ENCODE peak calls at places on chromosomes 7 and 10, in seven cellular contexts. One of them, this sample, is unnamed.

GRCh38 chr10:103932996-103933395 is 15.0 kb upstream of the STN1 start:
- DNase-seq in GM12892: no peak
- DNase-seq in suprapubic skin: no peak
- DNase-seq in HCT116: no peak
- DNase-seq in SK-N-SH: no peak
- DNase-seq in H1: no peak
- DNase-seq in breast epithelium: no peak
- DNase-seq in this sample: no peak

GRCh38 chr7:19851504-19851903 is 78.1 kb upstream of the TMEM196 start:
- DNase-seq in SK-N-SH: no peak
- DNase-seq in HCT116: no peak
- DNase-seq in GM12892: no peak
- DNase-seq in suprapubic skin: no peak
- DNase-seq in H1: no peak
- DNase-seq in breast epithelium: no peak
- DNase-seq in this sample: no peak

GRCh38 chr10:97632949-97633884 is at the start of gene MORN4:
- DNase-seq in suprapubic skin: peak
- DNase-seq in breast epithelium: peak
- DNase-seq in H1: peak
- DNase-seq in SK-N-SH: peak
- DNase-seq in GM12892: peak
- DNase-seq in HCT116: peak
- DNase-seq in this sample: peak

GRCh38 chr7:56079450-56080185 is 13.1 kb downstream of the PHKG1 start:
- DNase-seq in GM12892: no peak
- DNase-seq in SK-N-SH: peak
- DNase-seq in HCT116: no peak
- DNase-seq in suprapubic skin: peak
- DNase-seq in H1: peak
- DNase-seq in breast epithelium: peak
- DNase-seq in this sample: no peak

GRCh38 chr7:150330211-150330885 is 7.0 kb upstream of the ACTR3C start:
- DNase-seq in GM12892: no peak
- DNase-seq in suprapubic skin: no peak
- DNase-seq in breast epithelium: no peak
- DNase-seq in H1: no peak
- DNase-seq in HCT116: no peak
- DNase-seq in SK-N-SH: no peak
- DNase-seq in this sample: peak

GRCh38 chr7:25303380-25304321 is 75.4 kb upstream of the NPVF start:
- DNase-seq in suprapubic skin: no peak
- DNase-seq in SK-N-SH: no peak
- DNase-seq in H1: no peak
- DNase-seq in HCT116: no peak
- DNase-seq in breast epithelium: no peak
- DNase-seq in GM12892: no peak
- DNase-seq in this sample: no peak

GRCh38 chr10:85580585-85580984 is 786.0 kb downstream of the GRID1 start:
- DNase-seq in SK-N-SH: no peak
- DNase-seq in HCT116: no peak
- DNase-seq in H1: no peak
- DNase-seq in breast epithelium: no peak
- DNase-seq in suprapubic skin: no peak
- DNase-seq in GM12892: no peak
- DNase-seq in this sample: no peak

GRCh38 chr7:139734395-139734794 is 43.4 kb downstream of the HIPK2 start:
- DNase-seq in HCT116: no peak
- DNase-seq in breast epithelium: no peak
- DNase-seq in GM12892: no peak
- DNase-seq in H1: no peak
- DNase-seq in suprapubic skin: no peak
- DNase-seq in SK-N-SH: no peak
- DNase-seq in this sample: no peak

GRCh38 chr7:88040694-88041093 is 106.6 kb downstream of the ADAM22 start:
- DNase-seq in HCT116: peak
- DNase-seq in H1: no peak
- DNase-seq in suprapubic skin: no peak
- DNase-seq in SK-N-SH: peak
- DNase-seq in GM12892: no peak
- DNase-seq in breast epithelium: no peak
- DNase-seq in this sample: no peak

DNA sequence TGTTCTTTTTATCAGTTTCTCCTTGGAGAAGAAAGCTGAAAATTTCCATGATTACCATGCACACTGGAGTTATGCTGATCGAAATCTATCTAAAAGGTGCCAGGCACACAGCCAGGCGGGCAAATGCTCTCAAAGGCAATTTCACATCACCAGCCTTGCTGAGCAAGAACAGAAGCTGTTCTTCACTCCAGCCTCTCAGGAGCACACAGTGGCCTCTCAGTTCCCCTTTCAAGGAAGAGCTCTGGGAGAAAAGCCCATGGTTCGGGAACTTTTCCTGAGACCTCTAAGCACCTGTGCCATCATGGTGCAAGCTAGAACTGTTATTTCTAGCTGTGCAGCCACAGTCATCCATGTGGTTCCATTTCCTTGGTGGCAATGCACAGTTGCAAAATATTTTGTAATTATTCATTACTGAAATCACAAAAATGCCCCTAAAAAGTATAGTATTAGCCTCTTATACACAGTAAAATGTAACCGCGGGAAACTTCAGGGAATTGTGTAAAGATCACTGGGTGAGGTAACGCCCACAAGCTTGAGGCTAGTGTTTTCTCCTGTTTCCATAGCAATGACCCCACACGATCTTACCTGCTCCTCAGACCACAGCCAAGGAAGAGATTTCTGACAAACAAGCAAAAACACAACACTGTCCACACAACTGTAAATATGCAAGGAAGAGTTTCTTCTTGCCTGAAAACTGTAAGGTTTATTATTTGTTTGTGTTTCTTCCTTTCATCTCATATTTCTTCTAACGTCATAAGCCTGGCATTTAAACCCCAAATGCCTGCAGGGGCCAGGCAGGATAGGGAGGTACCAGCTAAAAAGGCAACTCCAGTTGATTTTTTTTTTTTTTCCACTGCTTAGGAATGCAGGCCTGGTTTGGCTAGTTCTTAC is 121.2 kb downstream of the FAM107B start:
- DNase-seq in suprapubic skin: no peak
- DNase-seq in breast epithelium: peak
- DNase-seq in SK-N-SH: peak
- DNase-seq in GM12892: no peak
- DNase-seq in HCT116: no peak
- DNase-seq in H1: no peak
- DNase-seq in this sample: no peak
- TF ChIP-seq POLR2AphosphoS5 in suprapubic skin: no peak
- TF ChIP-seq POLR2AphosphoS5 in breast epithelium: peak
- TF ChIP-seq POLR2AphosphoS5 in SK-N-SH: no peak
- TF ChIP-seq POLR2AphosphoS5 in GM12892: no peak
- TF ChIP-seq POLR2AphosphoS5 in HCT116: no peak
- TF ChIP-seq POLR2AphosphoS5 in H1: no peak
- TF ChIP-seq POLR2AphosphoS5 in this sample: no peak

GRCh38 chr10:69087600-69088470 is at the start of gene SRGN:
- DNase-seq in GM12892: peak
- DNase-seq in HCT116: no peak
- DNase-seq in breast epithelium: no peak
- DNase-seq in suprapubic skin: peak
- DNase-seq in SK-N-SH: no peak
- DNase-seq in H1: no peak
- DNase-seq in this sample: no peak

GRCh38 chr10:69090687-69091450 is 3.0 kb downstream of the SRGN start:
- DNase-seq in SK-N-SH: no peak
- DNase-seq in breast epithelium: no peak
- DNase-seq in suprapubic skin: no peak
- DNase-seq in HCT116: no peak
- DNase-seq in GM12892: no peak
- DNase-seq in H1: no peak
- DNase-seq in this sample: no peak

GRCh38 chr10:69088471-69088769 is 517 bp downstream of the SRGN start:
- DNase-seq in SK-N-SH: no peak
- DNase-seq in HCT116: no peak
- DNase-seq in suprapubic skin: no peak
- DNase-seq in breast epithelium: no peak
- DNase-seq in H1: no peak
- DNase-seq in GM12892: no peak
- DNase-seq in this sample: peak

GRCh38 chr10:69088801-69089501 is 1.0 kb downstream of the SRGN start:
- DNase-seq in SK-N-SH: no peak
- DNase-seq in suprapubic skin: no peak
- DNase-seq in HCT116: no peak
- DNase-seq in breast epithelium: no peak
- DNase-seq in H1: no peak
- DNase-seq in GM12892: no peak
- DNase-seq in this sample: peak

DNA sequence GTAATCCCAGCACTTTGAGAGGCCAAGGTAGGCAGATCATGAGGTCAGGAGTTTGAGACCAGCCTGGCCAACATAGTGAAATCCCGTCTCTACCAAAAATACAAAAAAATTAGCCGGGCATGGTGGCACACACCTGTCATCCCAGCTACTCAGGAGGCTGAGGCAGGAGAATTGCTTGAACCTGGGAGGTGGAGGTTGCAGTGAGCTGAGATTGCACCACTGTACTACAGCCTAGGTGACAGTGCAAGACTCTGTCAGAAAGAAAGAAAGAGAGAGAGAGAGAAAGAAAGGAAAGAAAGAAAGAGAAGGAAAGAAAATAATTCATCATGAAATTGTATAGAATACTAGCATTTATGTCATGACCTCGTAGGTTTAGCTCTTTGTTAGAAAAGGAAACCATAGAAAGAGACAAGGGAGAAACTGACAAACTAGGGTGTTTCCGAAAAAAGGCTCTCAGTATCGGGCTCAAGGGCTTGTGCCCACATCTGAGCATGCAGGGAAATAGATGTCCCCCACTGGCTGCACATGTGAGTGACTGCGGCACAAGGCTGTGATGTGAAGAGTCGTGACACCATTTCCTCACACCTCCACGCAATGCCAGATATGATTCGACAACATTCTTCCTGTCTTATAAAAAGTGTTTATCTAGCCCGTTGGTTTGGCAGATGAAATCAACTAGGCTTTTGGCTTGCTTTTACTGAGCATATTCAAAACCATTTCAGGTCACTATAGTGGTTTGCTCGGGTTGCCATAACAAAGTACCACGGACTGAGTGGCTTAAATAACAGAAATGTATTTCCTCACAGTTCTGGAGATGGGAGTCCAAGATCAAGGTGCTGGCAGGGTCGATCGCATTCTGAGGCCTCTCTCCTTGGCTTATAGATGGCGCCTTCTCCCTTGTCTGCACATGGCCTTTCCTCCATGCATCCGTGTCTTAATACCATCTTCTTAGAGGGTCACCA is 2.0 kb downstream of the SRGN start:
- DNase-seq in HCT116: no peak
- DNase-seq in breast epithelium: no peak
- DNase-seq in SK-N-SH: no peak
- DNase-seq in H1: no peak
- DNase-seq in GM12892: no peak
- DNase-seq in suprapubic skin: no peak
- DNase-seq in this sample: peak
- TF ChIP-seq POLR2AphosphoS5 in HCT116: no peak
- TF ChIP-seq POLR2AphosphoS5 in breast epithelium: no peak
- TF ChIP-seq POLR2AphosphoS5 in SK-N-SH: no peak
- TF ChIP-seq POLR2AphosphoS5 in H1: no peak
- TF ChIP-seq POLR2AphosphoS5 in GM12892: peak
- TF ChIP-seq POLR2AphosphoS5 in suprapubic skin: no peak
- TF ChIP-seq POLR2AphosphoS5 in this sample: no peak

GRCh38 chr10:83273035-83273434 is 866.3 kb upstream of the GHITM start:
- DNase-seq in SK-N-SH: no peak
- DNase-seq in HCT116: no peak
- DNase-seq in suprapubic skin: no peak
- DNase-seq in breast epithelium: no peak
- DNase-seq in H1: no peak
- DNase-seq in GM12892: no peak
- DNase-seq in this sample: no peak
- TF ChIP-seq POLR2AphosphoS5 in SK-N-SH: no peak
- TF ChIP-seq POLR2AphosphoS5 in HCT116: no peak
- TF ChIP-seq POLR2AphosphoS5 in suprapubic skin: no peak
- TF ChIP-seq POLR2AphosphoS5 in breast epithelium: no peak
- TF ChIP-seq POLR2AphosphoS5 in H1: no peak
- TF ChIP-seq POLR2AphosphoS5 in GM12892: no peak
- TF ChIP-seq POLR2AphosphoS5 in this sample: no peak

DNA sequence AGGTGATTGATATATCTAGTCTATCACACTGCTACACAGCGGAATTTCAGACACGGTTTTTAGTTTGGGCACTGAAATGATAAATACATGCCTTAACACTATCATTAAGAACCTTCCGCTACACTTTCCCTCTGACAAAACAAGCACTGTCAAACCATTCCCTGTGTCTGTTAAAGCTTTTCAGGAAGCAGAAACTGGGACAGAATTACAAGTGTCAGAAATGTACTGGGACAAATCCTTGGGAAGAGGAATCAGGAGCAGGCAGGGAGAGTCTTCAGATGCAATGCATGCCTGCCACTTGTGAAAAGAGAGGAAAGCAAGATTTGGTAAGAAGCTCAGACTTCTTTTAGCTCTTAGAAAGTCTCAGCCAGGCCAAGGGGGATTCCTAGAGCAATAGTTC is 196.8 kb upstream of the PTPRZ1 start:
- DNase-seq in H1: no peak
- DNase-seq in breast epithelium: no peak
- DNase-seq in GM12892: no peak
- DNase-seq in SK-N-SH: no peak
- DNase-seq in HCT116: no peak
- DNase-seq in suprapubic skin: no peak
- DNase-seq in this sample: no peak
- TF ChIP-seq POLR2AphosphoS5 in H1: no peak
- TF ChIP-seq POLR2AphosphoS5 in breast epithelium: no peak
- TF ChIP-seq POLR2AphosphoS5 in GM12892: no peak
- TF ChIP-seq POLR2AphosphoS5 in SK-N-SH: no peak
- TF ChIP-seq POLR2AphosphoS5 in HCT116: no peak
- TF ChIP-seq POLR2AphosphoS5 in suprapubic skin: no peak
- TF ChIP-seq POLR2AphosphoS5 in this sample: no peak

DNA sequence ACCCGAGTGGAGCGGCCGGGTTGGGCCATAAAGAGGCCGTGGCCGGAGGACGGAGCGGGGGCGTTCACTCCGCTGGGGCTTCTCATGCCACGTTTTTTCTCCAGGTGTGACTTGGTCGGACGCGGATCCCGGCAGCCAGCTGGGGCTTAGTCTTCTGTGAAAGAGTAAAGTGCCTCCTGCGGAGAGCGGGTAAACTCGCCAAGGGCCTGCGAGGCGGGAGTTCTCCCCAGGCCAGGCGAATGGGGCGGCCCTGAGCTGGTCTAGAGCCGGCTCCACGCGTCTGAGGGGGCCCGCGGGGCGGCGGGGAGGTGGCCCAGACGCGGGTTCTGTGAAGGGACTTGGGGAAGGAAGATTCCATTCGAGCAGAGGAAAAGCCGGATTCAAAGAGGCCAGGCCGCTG is 86.3 kb upstream of the VIPR2 start:
- DNase-seq in GM12892: no peak
- DNase-seq in breast epithelium: no peak
- DNase-seq in SK-N-SH: no peak
- DNase-seq in HCT116: no peak
- DNase-seq in H1: no peak
- DNase-seq in suprapubic skin: no peak
- DNase-seq in this sample: no peak
- TF ChIP-seq POLR2AphosphoS5 in GM12892: no peak
- TF ChIP-seq POLR2AphosphoS5 in breast epithelium: no peak
- TF ChIP-seq POLR2AphosphoS5 in SK-N-SH: no peak
- TF ChIP-seq POLR2AphosphoS5 in HCT116: no peak
- TF ChIP-seq POLR2AphosphoS5 in H1: no peak
- TF ChIP-seq POLR2AphosphoS5 in suprapubic skin: no peak
- TF ChIP-seq POLR2AphosphoS5 in this sample: no peak

GRCh38 chr10:120789804-120790203 is 61.4 kb upstream of the WDR11 start:
- DNase-seq in H1: no peak
- DNase-seq in GM12892: no peak
- DNase-seq in breast epithelium: no peak
- DNase-seq in suprapubic skin: no peak
- DNase-seq in SK-N-SH: no peak
- DNase-seq in HCT116: no peak
- DNase-seq in this sample: no peak
- TF ChIP-seq POLR2AphosphoS5 in H1: no peak
- TF ChIP-seq POLR2AphosphoS5 in GM12892: no peak
- TF ChIP-seq POLR2AphosphoS5 in breast epithelium: no peak
- TF ChIP-seq POLR2AphosphoS5 in suprapubic skin: no peak
- TF ChIP-seq POLR2AphosphoS5 in SK-N-SH: no peak
- TF ChIP-seq POLR2AphosphoS5 in HCT116: no peak
- TF ChIP-seq POLR2AphosphoS5 in this sample: no peak